ENCODE peak calls at places on chromosomes 5 and 9, in ten cellular contexts. V is left ventricle myocardium inferior; G is fibroblast of mammary gland; E is H9; M is NCI-H345; F is stimulated activated CD4-positive, alpha-beta T cell treated with anti-CD3 and anti-CD28 coated beads, Interleukin-15, amount 100 ng/mL, for 24 hours; B is cardiac muscle cell; R is A673; Z is activated T-cell treated with anti-CD3 and anti-CD28 coated beads, Interleukin-2, amount 50 U/mL, for 72 hours; X is NCI-H1092 treated with DMSO at 0.1 percent for 48 hours. L is an unnamed sample.

GRCh38 chr9:109992293-109992692 is 212.3 kb downstream of the PALM2AKAP2 start:
- DNase-seq in B (no peak), F (no peak), V (no peak), G (peak; percentile 45), Z (no peak), R (no peak), X (no peak), M (no peak), E (no peak), L (no peak)

GRCh38 chr5:172377856-172378255 is 76.5 kb downstream of the SH3PXD2B start:
- DNase-seq in X (no peak), Z (no peak), B (no peak), G (no peak), E (no peak), R (no peak), V (no peak), M (no peak), F (no peak), L (no peak)

GRCh38 chr5:90263102-90263501 is 146.5 kb downstream of the CETN3 start:
- DNase-seq in B (no peak), V (no peak), R (no peak), X (no peak), F (no peak), M (no peak), Z (no peak), G (no peak), E (no peak), L (no peak)

GRCh38 chr5:41707853-41708603 is 162.2 kb downstream of the OXCT1 start:
- DNase-seq in R (peak; percentile 68), E (peak; percentile 55), M (peak; percentile 10), Z (no peak), V (no peak), F (no peak), X (no peak), B (peak; percentile 75), G (peak; percentile 66), L (no peak)

GRCh38 chr5:90483206-90483605 is 8.5 kb downstream of the POLR3G start:
- DNase-seq in X (no peak), E (no peak), B (peak; percentile 49), V (no peak), Z (no peak), F (no peak), G (no peak), R (no peak), M (no peak), L (no peak)

GRCh38 chr9:16626577-16627130 is 243.8 kb downstream of the BNC2 start:
- DNase-seq in Z (no peak), V (no peak), G (peak; percentile 93), E (peak; percentile 37), X (peak; percentile 40), M (peak; percentile 51), R (no peak), F (no peak), B (peak; percentile 84), L (no peak)

GRCh38 chr9:25677301-25678146 is 720 bp downstream of the TUSC1 start:
- DNase-seq in X (peak; percentile 65), B (peak; percentile 91), R (no peak), E (peak; percentile 78), V (peak; percentile 88), Z (peak; percentile 18), M (no peak), F (peak; percentile 20), G (peak; percentile 74), L (peak; percentile 12)

GRCh38 chr9:131503626-131504465 is 1.1 kb downstream of the POMT1 start:
- DNase-seq in R (peak; percentile 13), F (peak; percentile 84), G (peak; percentile 40), E (peak; percentile 49), B (no peak), M (no peak), V (no peak), Z (peak; percentile 91), X (no peak), L (peak; percentile 79)

GRCh38 chr5:172845190-172845975 is 11.3 kb downstream of the ERGIC1 start:
- DNase-seq in M (no peak), R (no peak), Z (no peak), V (no peak), E (no peak), F (no peak), B (no peak), G (no peak), X (no peak), L (no peak)

GRCh38 chr5:134511796-134512660 is 13.4 kb upstream of the JADE2 start:
- DNase-seq in Z (peak; percentile 21), B (peak; percentile 88), G (peak; percentile 75), M (no peak), F (no peak), R (no peak), X (no peak), V (peak; percentile 72), E (peak; percentile 83), L (no peak)

GRCh38 chr5:166127766-166128565 is 2163.5 kb upstream of the WWC1 start:
- DNase-seq in B (no peak), X (no peak), F (no peak), M (no peak), Z (no peak), R (no peak), V (no peak), G (no peak), E (no peak), L (no peak)